ENCODE peak calls at places on chromosomes 2 and 18, in seven cellular contexts. P is IMR-90, C is endothelial cell of umbilical vein, O is left lung, H is colonic mucosa, S is right lobe of liver, Z is left ventricle myocardium inferior. Y is an unnamed sample. For H3K4me1, the result is how much of the 10 kb centered on the place peaks cover.

GRCh38 chr2:142130111-142131015 is 453 bp downstream of the LRP1B start:
- DNase-seq in P (peak), C (peak), O (peak), H (peak), S (peak), Z (peak), Y (peak)

GRCh38 chr2:126827371-126827770 is 71.3 kb upstream of the TEX51 start:
- DNase-seq in P (no peak), C (no peak), O (no peak), H (no peak), S (no peak), Z (no peak), Y (no peak)

GRCh38 chr18:69494841-69495240 is 94.2 kb downstream of the DOK6 start:
- DNase-seq in P (no peak), C (no peak), O (no peak), H (no peak), S (no peak), Z (no peak), Y (no peak)

GRCh38 chr2:132670961-132671781 is 1.2 kb upstream of the LYPD1 start:
- DNase-seq in P (peak), C (peak), O (no peak), H (no peak), S (no peak), Z (no peak), Y (peak)

GRCh38 chr2:62340981-62341624 is 145.2 kb downstream of the B3GNT2 start:
- DNase-seq in P (no peak), C (no peak), O (no peak), H (no peak), S (no peak), Z (peak), Y (no peak)

GRCh38 chr2:233418761-233419625 is 64.7 kb downstream of the DGKD start:
- DNase-seq in P (peak), C (peak), O (no peak), H (no peak), S (no peak), Z (peak), Y (no peak)

GRCh38 chr18:36264283-36264682 is 33.2 kb upstream of the FHOD3 start:
- DNase-seq in P (no peak), C (no peak), O (no peak), H (no peak), S (no peak), Z (no peak), Y (no peak)

GRCh38 chr2:83531211-83531610 is 927.9 kb downstream of the SUCLG1 start:
- DNase-seq in P (no peak), C (no peak), O (no peak), H (no peak), S (no peak), Z (no peak), Y (no peak)

GRCh38 chr2:63056309-63057065 is 5.9 kb downstream of the OTX1 start:
- DNase-seq in P (no peak), C (no peak), O (no peak), H (peak), S (no peak), Z (peak), Y (no peak)

GRCh38 chr2:75497256-75497655 is 63.5 kb downstream of the EVA1A start:
- DNase-seq in P (no peak), C (no peak), O (no peak), H (no peak), S (no peak), Z (no peak), Y (no peak)

GRCh38 chr2:88227446-88227845 is 57.3 kb downstream of the THNSL2 start:
- DNase-seq in P (no peak), C (no peak), O (no peak), H (no peak), S (no peak), Z (no peak), Y (no peak)

DNA sequence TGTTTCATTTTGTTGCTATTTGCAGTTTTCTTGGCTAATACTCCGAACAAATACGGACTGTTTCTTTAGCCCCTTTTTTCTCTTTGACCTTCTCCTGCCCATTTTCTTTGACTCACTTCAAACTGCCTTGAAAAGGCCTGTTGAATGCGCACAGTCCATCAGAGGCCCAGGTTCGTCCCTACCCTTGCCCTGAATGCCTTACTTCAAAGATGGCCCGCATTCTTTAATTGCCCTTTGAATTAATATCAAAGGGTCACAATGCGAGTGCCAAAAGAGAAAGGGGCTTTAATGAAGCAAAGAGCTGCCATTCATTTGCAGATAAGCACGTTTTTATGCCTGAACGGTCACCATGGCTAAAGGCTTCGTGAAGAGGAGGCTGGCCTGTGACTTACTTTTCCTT is 29.7 kb downstream of the PAX3 start:
- DNase-seq in P (no peak), C (no peak), O (no peak), H (no peak), S (no peak), Z (no peak), Y (no peak)
- H3K4me1 ChIP-seq in P (under half), C (under half), O (under half), H (under half), S (under half), Z (under half), Y (under half)

GRCh38 chr2:206657087-206657486 is 14.8 kb downstream of the FAM237A start:
- DNase-seq in P (no peak), C (no peak), O (no peak), H (no peak), S (no peak), Z (no peak), Y (peak)
- H3K27ac ChIP-seq in P (no peak), C (no peak), O (no peak), H (no peak), S (no peak), Z (no peak), Y (no peak)

GRCh38 chr2:234978466-234979203 is 26.8 kb downstream of the SH3BP4 start:
- DNase-seq in P (peak), C (peak), O (no peak), H (peak), S (no peak), Z (no peak), Y (no peak)

GRCh38 chr2:234979204-234980167 is 27.7 kb downstream of the SH3BP4 start:
- DNase-seq in P (peak), C (peak), O (no peak), H (no peak), S (no peak), Z (no peak), Y (no peak)

GRCh38 chr2:234976479-234977227 is 24.8 kb downstream of the SH3BP4 start:
- DNase-seq in P (no peak), C (no peak), O (no peak), H (no peak), S (no peak), Z (no peak), Y (no peak)

GRCh38 chr2:234975611-234976010 is 23.8 kb downstream of the SH3BP4 start:
- DNase-seq in P (no peak), C (no peak), O (no peak), H (no peak), S (no peak), Z (no peak), Y (no peak)

DNA sequence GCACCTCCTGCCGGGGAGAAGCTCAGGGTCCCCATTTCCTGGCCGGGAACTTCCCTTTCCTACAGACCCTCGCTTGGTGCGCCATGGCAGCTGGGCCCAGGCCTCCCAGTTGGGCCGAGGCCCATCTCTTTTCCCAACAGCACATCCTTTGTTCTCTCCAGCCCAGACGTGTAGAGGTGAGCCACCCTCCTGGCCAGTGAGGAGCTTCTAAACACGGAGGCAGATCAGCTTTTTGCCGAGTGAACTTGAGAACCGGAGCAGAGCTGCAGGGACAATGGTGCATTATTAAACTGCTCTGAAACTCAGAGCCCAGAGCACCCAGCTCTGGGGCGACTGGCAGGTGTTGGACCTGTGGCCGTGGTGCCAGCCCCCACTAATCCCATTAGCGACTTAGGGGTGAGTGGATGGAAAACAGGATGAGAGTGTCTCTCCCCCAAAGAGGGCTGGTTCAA is 25.4 kb downstream of the SH3BP4 start:
- DNase-seq in P (no peak), C (no peak), O (no peak), H (no peak), S (no peak), Z (no peak), Y (no peak)
- H3K4me1 ChIP-seq in P (half or more), C (under half), O (under half), H (under half), S (under half), Z (half or more), Y (under half)

DNA sequence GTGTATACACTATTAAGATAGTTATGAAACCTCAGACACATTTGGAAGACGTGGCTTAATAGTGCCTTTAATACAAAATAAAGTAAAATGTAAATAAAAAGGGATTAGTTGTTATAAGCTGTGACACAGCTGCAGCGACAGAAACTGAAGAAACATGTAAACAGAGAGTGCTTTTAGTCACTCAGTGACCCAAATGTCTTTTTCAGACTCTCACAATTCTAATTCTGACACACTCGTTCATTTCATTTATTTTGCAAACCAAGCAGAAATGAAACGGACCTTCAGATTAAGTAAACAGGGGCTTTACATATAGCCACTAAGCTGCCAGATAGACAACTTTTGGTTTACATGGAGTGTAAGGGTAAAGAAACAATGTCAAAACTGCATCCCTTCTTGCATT is 181.0 kb upstream of the ETAA1 start:
- DNase-seq in P (peak), C (no peak), O (no peak), H (no peak), S (no peak), Z (no peak), Y (no peak)
- H3K27ac ChIP-seq in P (peak), C (no peak), O (peak), H (no peak), S (no peak), Z (no peak), Y (no peak)

DNA sequence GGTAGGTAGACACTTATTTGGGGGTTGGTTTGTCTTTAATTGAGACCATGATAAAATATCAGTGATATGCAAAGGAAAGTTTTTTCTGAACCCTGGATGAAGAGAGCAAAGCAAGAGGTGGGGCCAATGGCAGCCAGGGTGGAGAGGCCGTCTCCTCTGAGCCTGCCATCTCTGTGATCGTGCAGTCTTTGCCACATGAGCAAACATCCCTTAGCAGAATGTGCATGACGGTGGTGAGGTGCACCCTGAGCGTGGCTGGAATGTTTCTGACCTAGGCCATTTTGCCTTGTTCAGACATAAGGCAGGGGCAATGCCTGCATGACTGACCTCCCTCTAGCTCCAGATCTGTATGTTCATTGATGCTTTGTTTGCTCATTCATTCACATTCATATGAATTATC is 6.0 kb downstream of the NCK2 start:
- DNase-seq in P (no peak), C (no peak), O (no peak), H (no peak), S (no peak), Z (no peak), Y (no peak)
- H3K4me1 ChIP-seq in P (under half), C (under half), O (under half), H (under half), S (under half), Z (half or more), Y (under half)

GRCh38 chr2:159897081-159897480 is 99.1 kb upstream of the CD302 start:
- DNase-seq in P (no peak), C (no peak), O (no peak), H (no peak), S (no peak), Z (no peak), Y (no peak)
- H3K27ac ChIP-seq in P (no peak), C (no peak), O (no peak), H (no peak), S (no peak), Z (no peak), Y (no peak)

DNA sequence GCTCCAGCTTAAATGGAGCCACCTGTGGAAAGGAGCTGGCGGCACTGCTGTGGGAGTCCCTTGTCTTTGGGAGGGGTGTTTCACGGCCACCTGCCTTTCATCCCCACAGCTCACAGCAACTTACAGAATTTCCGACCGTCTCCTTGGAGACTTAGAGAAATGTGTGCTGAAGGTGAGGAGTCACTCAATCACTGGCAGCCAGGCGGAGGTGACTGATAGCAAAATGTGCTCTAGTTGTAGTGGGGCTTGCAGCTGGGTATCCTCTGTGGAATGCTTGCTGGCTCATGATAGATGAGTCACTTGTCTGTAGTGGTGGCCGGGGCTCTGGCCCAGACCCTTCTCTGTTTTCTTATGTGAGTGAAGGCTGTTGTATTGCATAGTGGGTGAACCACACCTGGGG is 110.7 kb downstream of the SH3RF3 start:
- DNase-seq in P (peak), C (peak), O (no peak), H (no peak), S (no peak), Z (no peak), Y (no peak)
- H3K4me1 ChIP-seq in P (half or more), C (half or more), O (under half), H (under half), S (under half), Z (half or more), Y (under half)

DNA sequence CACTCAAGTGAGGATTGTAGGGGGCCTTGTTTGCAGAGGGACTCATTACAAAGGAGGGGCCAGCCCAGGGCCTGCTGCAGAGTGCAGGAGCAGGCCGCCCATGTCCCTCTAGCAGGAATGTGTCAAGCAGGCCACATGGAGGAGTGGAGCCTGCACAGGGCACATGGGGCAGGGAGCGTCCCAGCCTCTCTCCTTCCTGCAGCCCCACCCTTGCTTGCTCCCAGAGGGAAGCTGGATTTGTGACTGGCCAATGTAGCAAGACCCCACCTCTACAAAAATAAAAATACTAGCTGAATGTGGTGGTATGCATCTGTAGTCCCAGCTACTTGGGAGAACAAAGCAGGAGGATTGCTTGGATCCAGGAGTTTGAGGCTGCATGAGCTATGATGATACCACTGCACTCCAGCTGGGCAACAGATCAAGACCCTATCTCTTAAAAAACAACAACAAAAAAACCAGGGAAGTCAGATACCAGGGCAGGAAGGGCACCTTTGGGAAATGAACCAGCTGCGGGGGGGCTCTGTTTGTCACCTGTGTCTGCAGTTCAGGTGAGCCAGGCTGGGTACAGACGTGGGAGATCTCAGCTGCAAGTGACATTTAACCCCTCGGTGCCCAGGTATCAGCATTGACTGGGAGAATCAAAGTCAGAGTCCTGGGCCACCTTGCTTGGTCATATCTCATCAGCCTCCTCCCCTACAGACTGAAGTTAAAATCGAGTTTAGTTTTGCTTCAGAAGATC is 27.7 kb downstream of the IMPA2 start:
- DNase-seq in P (no peak), C (no peak), O (no peak), H (no peak), S (no peak), Z (no peak), Y (no peak)
- H3K27ac ChIP-seq in P (no peak), C (no peak), O (no peak), H (peak), S (peak), Z (peak), Y (no peak)